ENCODE peak calls at places on chromosomes 12 and 14, in six cellular contexts. L, C, B, K, O and W are unnamed samples.
A peak's percentile ranks its signal among the peaks of the same experiment; 100 is the strongest.

GRCh38 chr14:101122114-101122854 is 218.8 kb upstream of the RTL1 start:
- DNase-seq in K (no peak), O (peak; percentile 27), C (no peak), L (peak; percentile 5), B (no peak), W (no peak)

GRCh38 chr12:34333337-34333736 is 311.0 kb downstream of the ALG10 start:
- DNase-seq in L (no peak), O (no peak), C (no peak), B (no peak), K (no peak), W (no peak)

GRCh38 chr12:12870454-12870853 is 20.9 kb upstream of the GPRC5A start:
- DNase-seq in O (no peak), C (peak; percentile 76), K (no peak), B (no peak), L (no peak), W (no peak)

GRCh38 chr14:71592361-71592760 is 339.9 kb upstream of the RGS6 start:
- DNase-seq in B (no peak), O (no peak), L (no peak), C (no peak), K (no peak), W (no peak)

GRCh38 chr12:15823360-15824128 is 34.4 kb upstream of the EPS8 start:
- DNase-seq in O (no peak), C (no peak), B (no peak), L (no peak), K (no peak), W (no peak)

GRCh38 chr14:96639550-96639949 is 137.4 kb downstream of the PAPOLA start:
- DNase-seq in B (no peak), C (no peak), O (no peak), L (no peak), K (no peak), W (peak; percentile 1)

GRCh38 chr14:36264107-36264506 is 56.3 kb downstream of the MBIP start:
- DNase-seq in C (no peak), K (no peak), L (no peak), B (no peak), O (no peak), W (no peak)

GRCh38 chr12:20342111-20342510 is 26.2 kb upstream of the PDE3A start:
- DNase-seq in K (no peak), B (no peak), L (no peak), C (no peak), O (no peak), W (no peak)

GRCh38 chr14:82704218-82704617 is 1170.6 kb upstream of the SEL1L start:
- DNase-seq in C (no peak), B (no peak), O (no peak), L (no peak), K (no peak), W (no peak)

GRCh38 chr14:88533203-88533602 is 21.6 kb downstream of the PTPN21 start:
- DNase-seq in L (no peak), K (no peak), B (peak; percentile 41), O (no peak), C (no peak), W (no peak)

GRCh38 chr12:55996715-55997534 is at the start of gene SUOX:
- DNase-seq in B (peak; percentile 99), L (peak; percentile 96), O (peak; percentile 97), C (peak; percentile 99), K (peak; percentile 97), W (peak; percentile 97)

GRCh38 chr12:9751204-9752144 is 9.2 kb downstream of the CD69 start:
- DNase-seq in C (peak; percentile 47), K (no peak), O (no peak), B (peak; percentile 43), L (no peak), W (no peak)

GRCh38 chr14:106129274-106129673 is 602.9 kb downstream of the TMEM121 start:
- DNase-seq in C (no peak), L (no peak), K (no peak), O (peak; percentile 54), B (no peak), W (no peak)

GRCh38 chr12:118979763-118980406 is 1.5 kb upstream of the SRRM4 start:
- DNase-seq in B (peak; percentile 94), C (peak; percentile 62), K (peak; percentile 63), O (peak; percentile 46), L (no peak), W (no peak)

GRCh38 chr14:90561920-90562319 is 165.1 kb downstream of the CALM1 start:
- DNase-seq in C (no peak), L (no peak), B (no peak), O (no peak), K (no peak), W (no peak)

GRCh38 chr14:66540038-66540437 is 32.1 kb downstream of the GPHN start:
- DNase-seq in O (no peak), L (no peak), C (no peak), B (no peak), K (no peak), W (no peak)

GRCh38 chr12:121579190-121579791 is 1.5 kb downstream of the KDM2B start:
- DNase-seq in B (peak; percentile 73), O (peak; percentile 77), K (peak; percentile 75), L (peak; percentile 26), C (no peak), W (no peak)

GRCh38 chr14:99441918-99442317 is 38.7 kb downstream of the SETD3 start:
- DNase-seq in B (no peak), O (no peak), K (no peak), C (no peak), L (no peak), W (no peak)

GRCh38 chr12:31386364-31386777 is 60.4 kb upstream of the SINHCAF start:
- DNase-seq in K (no peak), C (peak; percentile 35), B (peak; percentile 98), O (no peak), L (no peak), W (no peak)

DNA sequence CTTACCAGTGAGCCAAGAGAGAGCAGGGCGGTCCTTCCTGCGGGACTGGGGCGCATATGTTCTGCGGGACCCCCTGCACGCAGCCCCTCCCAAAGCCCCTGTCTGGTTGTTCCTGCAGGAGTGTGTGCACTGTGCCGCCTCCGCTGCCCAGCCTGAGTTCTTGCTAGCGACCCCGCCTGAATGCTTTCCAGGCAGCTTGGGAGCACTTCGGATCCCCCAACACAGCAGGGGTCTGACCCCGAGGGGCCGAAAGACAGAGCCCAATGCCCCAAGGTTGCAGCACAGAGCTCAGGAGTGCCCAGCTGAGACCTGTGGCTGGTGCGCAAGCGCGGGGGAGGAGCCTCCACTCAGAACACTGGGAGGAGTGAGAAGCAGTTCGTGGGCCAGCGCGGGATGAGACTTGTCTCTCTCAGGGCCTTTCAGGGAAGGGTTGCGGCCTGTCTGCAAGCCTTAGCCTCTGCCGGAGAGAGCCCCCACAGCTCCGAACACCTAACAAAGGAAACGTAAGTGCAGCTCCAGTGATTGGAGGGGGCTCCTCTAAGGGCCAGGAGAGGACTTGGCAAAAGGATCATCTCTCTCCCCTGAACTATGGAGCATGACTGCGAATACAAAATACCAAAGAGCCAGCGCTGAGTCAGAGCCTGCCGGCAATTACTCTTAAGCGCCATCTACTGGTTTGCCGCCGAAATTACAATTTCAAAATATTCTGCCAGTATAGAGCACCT is 50.5 kb downstream of the GTF2A1 start:
- DNase-seq in C (peak; percentile 90), O (peak; percentile 97), B (peak; percentile 89), L (peak; percentile 94), K (peak; percentile 97), W (peak; percentile 87)
- H3K36me3 ChIP-seq in C (no peaks in the 10 kb centered on the region), O (no peaks in the 10 kb centered on the region), B (no peaks in the 10 kb centered on the region), L (no peaks in the 10 kb centered on the region), K (no peaks in the 10 kb centered on the region), W (no peaks in the 10 kb centered on the region)

DNA sequence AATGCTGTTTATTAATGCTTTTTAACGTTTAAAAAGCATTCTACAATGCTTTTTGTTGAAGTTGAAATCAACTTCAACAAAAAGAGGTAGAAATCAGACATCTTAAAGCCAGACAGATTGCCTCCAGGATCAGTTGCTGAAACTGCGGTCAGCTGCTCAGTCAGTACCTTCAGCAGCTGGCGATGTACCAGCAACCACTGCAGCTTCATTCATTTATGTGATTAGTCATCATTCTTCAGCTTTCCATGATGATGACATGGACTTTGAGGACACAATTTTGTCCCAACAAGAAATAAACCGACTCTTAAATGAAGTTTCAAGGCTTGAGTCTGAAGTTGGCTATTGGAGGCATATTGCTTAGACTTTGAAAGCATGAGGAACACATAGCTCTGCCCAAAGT is 31.5 kb upstream of the NUAK1 start:
- DNase-seq in O (no peak), B (no peak), K (no peak), L (peak; percentile 49), C (peak; percentile 71), W (no peak)
- H3K4me1 ChIP-seq in O (no peaks in the 10 kb centered on the region), B (peaks cover 4% of the 10 kb centered on the region), K (no peaks in the 10 kb centered on the region), L (no peaks in the 10 kb centered on the region), C (no peaks in the 10 kb centered on the region), W (no peaks in the 10 kb centered on the region)

GRCh38 chr14:34785223-34786006 is 71.0 kb upstream of the CFL2 start:
- DNase-seq in B (no peak), O (no peak), K (no peak), C (no peak), L (no peak), W (no peak)

GRCh38 chr14:34782031-34782430 is 67.6 kb upstream of the CFL2 start:
- DNase-seq in B (no peak), K (no peak), O (no peak), C (peak; percentile 20), L (no peak), W (no peak)

GRCh38 chr14:34780646-34781045 is 66.3 kb upstream of the CFL2 start:
- DNase-seq in K (no peak), L (no peak), O (no peak), B (no peak), C (no peak), W (no peak)

GRCh38 chr14:34778744-34779143 is 64.4 kb upstream of the CFL2 start:
- DNase-seq in C (no peak), B (no peak), O (no peak), K (no peak), L (no peak), W (no peak)

GRCh38 chr14:34781242-34781641 is 66.8 kb upstream of the CFL2 start:
- DNase-seq in L (no peak), B (no peak), K (no peak), C (peak; percentile 78), O (no peak), W (no peak)
- H3K27ac ChIP-seq in L (no peak overlapping the region), B (no peak overlapping the region), K (no peak overlapping the region), C (no peak overlapping the region), O (no peak overlapping the region), W (no peak overlapping the region)

GRCh38 chr12:120343692-120344091 is 16.1 kb upstream of the PLA2G1B start:
- DNase-seq in K (no peak), L (no peak), B (no peak), C (no peak), O (no peak), W (no peak)

GRCh38 chr12:120342567-120343537 is 15.3 kb upstream of the PLA2G1B start:
- DNase-seq in K (no peak), O (no peak), B (peak; percentile 54), C (no peak), L (no peak), W (no peak)

GRCh38 chr12:120346031-120346430 is 18.5 kb upstream of the PLA2G1B start:
- DNase-seq in K (no peak), O (no peak), L (no peak), B (no peak), C (no peak), W (no peak)

GRCh38 chr12:120347766-120348165 is 20.2 kb upstream of the PLA2G1B start:
- DNase-seq in B (no peak), C (no peak), K (no peak), L (no peak), O (no peak), W (no peak)

DNA sequence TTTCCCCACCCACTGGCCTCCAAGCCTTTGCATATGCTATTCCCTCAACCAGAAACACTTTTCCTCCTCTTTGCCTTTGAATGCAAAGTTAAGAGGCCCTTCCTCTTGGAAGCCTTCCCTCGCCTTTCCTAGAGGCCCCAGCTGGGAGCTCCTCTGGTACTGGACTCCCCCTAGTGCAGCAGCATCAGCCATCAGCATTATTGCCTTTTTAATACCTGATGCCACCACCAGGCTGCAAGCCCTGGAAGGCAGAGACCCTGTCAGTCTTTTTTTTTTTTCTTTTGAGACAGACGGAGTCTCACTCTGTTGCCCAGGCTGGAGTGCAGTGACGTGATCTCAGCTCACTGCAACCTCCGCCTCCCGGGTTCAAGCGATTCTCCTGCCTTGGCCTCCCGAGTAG is 19.1 kb upstream of the PLA2G1B start:
- DNase-seq in B (peak; percentile 46), O (no peak), L (no peak), C (no peak), K (no peak), W (no peak)
- H3K36me3 ChIP-seq in B (no peaks in the 10 kb centered on the region), O (no peaks in the 10 kb centered on the region), L (no peaks in the 10 kb centered on the region), C (peaks cover 28% of the 10 kb centered on the region), K (no peaks in the 10 kb centered on the region), W (no peaks in the 10 kb centered on the region)